ENCODE peak calls at places on chromosomes 3 and 15, in five cellular contexts. O is mucosa of gallbladder; S is activated naive CD4-positive, alpha-beta T cell treated with Interleukin-2 at 50 U/mL for 16 hours; C is SW 1271; P is heart left ventricle. Q is an unnamed sample.

GRCh38 chr3:64539451-64540196 is 148.2 kb downstream of the ADAMTS9 start:
- DNase-seq in O (peak; percentile 46), S (no peak), C (no peak), P (peak; percentile 47), Q (no peak)

GRCh38 chr15:101358895-101359294 is 63.8 kb upstream of the SNRPA1 start:
- DNase-seq in O (no peak), S (no peak), C (no peak), P (no peak), Q (no peak)

GRCh38 chr3:127697531-127698240 is 24.9 kb downstream of the ABTB1 start:
- DNase-seq in O (peak; percentile 72), S (peak; percentile 40), C (peak; percentile 49), P (peak; percentile 88), Q (peak; percentile 92)

GRCh38 chr15:44545934-44546802 is 9.2 kb downstream of the EIF3J start:
- DNase-seq in O (no peak), S (peak; percentile 62), C (peak; percentile 16), P (no peak), Q (peak; percentile 24)

GRCh38 chr15:38253448-38253847 is 812 bp downstream of the SPRED1 start:
- DNase-seq in O (no peak), S (peak; percentile 1), C (peak; percentile 48), P (no peak), Q (no peak)

GRCh38 chr3:11291808-11292207 is 19.6 kb downstream of the ATG7 start:
- DNase-seq in O (no peak), S (no peak), C (no peak), P (no peak), Q (no peak)

GRCh38 chr3:56052219-56052618 is 416.0 kb downstream of the ERC2 start:
- DNase-seq in O (no peak), S (no peak), C (no peak), P (no peak), Q (no peak)

GRCh38 chr15:95409924-95410323 is 920.6 kb upstream of the NR2F2 start:
- DNase-seq in O (no peak), S (no peak), C (no peak), P (no peak), Q (no peak)

GRCh38 chr3:97823081-97823480 is 1.3 kb downstream of the CRYBG3 start:
- DNase-seq in O (no peak), S (no peak), C (no peak), P (no peak), Q (no peak)

GRCh38 chr3:20861454-20861853 is 675.4 kb upstream of the SGO1 start:
- DNase-seq in O (peak; percentile 65), S (no peak), C (no peak), P (no peak), Q (no peak)

Q was measured in NCI-H524.